ENCODE peak calls at places on chromosomes 6 and 20, in ten cellular contexts. Y is fibroblast of lung; O is mucosa of descending colon; T is RWPE2; C is H7; P is CD4-positive, alpha-beta memory T cell; V is mesendoderm; R is pancreas; B is thoracic aorta; K is IMR-90. U is an unnamed sample.

GRCh38 chr20:17841751-17842191 is 126.8 kb downstream of the SNX5 start:
- DNase-seq in T (no peak), C (no peak), B (no peak), P (no peak), O (no peak), Y (peak; percentile 72), R (no peak), V (no peak), K (peak; percentile 80), U (no peak)

GRCh38 chr6:87155920-87156600 is 695 bp downstream of the ZNF292 start:
- DNase-seq in Y (peak; percentile 59), T (peak; percentile 60), P (no peak), V (peak; percentile 88), B (no peak), R (peak; percentile 64), K (peak; percentile 46), C (peak; percentile 73), O (peak; percentile 67), U (peak; percentile 61)

GRCh38 chr20:10720550-10720949 is 46.8 kb upstream of the JAG1 start:
- DNase-seq in K (no peak), Y (no peak), O (no peak), R (no peak), V (no peak), P (no peak), B (no peak), T (no peak), C (no peak), U (no peak)

GRCh38 chr20:56788041-56788670 is 159.1 kb downstream of the TFAP2C start:
- DNase-seq in Y (peak; percentile 97), B (no peak), R (no peak), T (peak; percentile 97), C (no peak), O (no peak), K (peak; percentile 95), V (peak; percentile 66), P (no peak), U (peak; percentile 80)

GRCh38 chr6:149217466-149217888 is 100.0 kb upstream of the TAB2 start:
- DNase-seq in V (no peak), B (no peak), P (no peak), O (no peak), T (no peak), R (no peak), C (no peak), Y (no peak), K (no peak), U (no peak)

GRCh38 chr20:5674176-5674660 is 76.0 kb upstream of the SHLD1 start:
- DNase-seq in B (no peak), C (no peak), K (peak; percentile 47), O (no peak), T (no peak), V (no peak), P (no peak), R (no peak), Y (peak; percentile 44), U (no peak)

GRCh38 chr6:66772785-66773184 is 1065.8 kb upstream of the EYS start:
- DNase-seq in C (no peak), B (no peak), O (no peak), P (no peak), Y (peak; percentile 76), V (peak; percentile 67), T (no peak), K (no peak), R (no peak), U (no peak)

GRCh38 chr20:62430311-62430853 is 3.0 kb upstream of the RBBP8NL start:
- DNase-seq in Y (no peak), B (no peak), V (no peak), R (no peak), K (no peak), O (no peak), C (no peak), T (no peak), P (no peak), U (peak; percentile 99)

GRCh38 chr6:109896333-109896732 is 81.8 kb upstream of the GPR6 start:
- DNase-seq in V (peak; percentile 16), O (no peak), B (no peak), R (no peak), P (no peak), Y (peak; percentile 74), T (no peak), K (peak; percentile 5), C (no peak), U (no peak)

GRCh38 chr20:40728996-40729395 is 40.0 kb upstream of the MAFB start:
- DNase-seq in O (no peak), Y (no peak), P (no peak), K (no peak), T (no peak), V (no peak), C (no peak), R (no peak), B (no peak), U (no peak)

GRCh38 chr20:40727960-40728359 is 38.9 kb upstream of the MAFB start:
- DNase-seq in P (no peak), R (no peak), T (no peak), K (no peak), V (no peak), O (no peak), Y (no peak), B (no peak), C (no peak), U (no peak)

GRCh38 chr20:40724566-40724965 is 35.5 kb upstream of the MAFB start:
- DNase-seq in K (no peak), B (no peak), P (no peak), V (no peak), T (peak; percentile 78), C (no peak), Y (no peak), R (no peak), O (no peak), U (no peak)

DNA sequence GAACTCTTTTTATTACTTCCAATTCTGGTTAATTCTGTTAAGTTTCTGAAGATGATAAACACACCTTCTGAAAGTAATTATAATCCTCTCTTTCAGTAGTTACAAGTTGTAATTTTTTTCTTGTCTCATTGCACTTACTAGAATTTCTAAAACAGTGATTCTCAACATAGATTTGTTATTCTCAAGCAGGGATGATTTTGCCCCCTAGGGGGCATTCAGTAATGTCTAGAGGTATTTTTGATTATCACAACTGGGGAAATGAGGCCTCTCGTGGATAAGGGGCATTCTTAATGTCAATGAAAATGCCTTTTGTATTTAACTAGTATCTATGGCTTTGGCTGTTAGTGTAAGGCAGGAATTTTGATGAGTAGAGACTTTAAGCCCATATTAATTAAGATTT is 39.4 kb upstream of the MAFB start:
- DNase-seq in V (no peak), B (no peak), P (no peak), T (no peak), Y (no peak), K (no peak), O (no peak), R (no peak), C (no peak), U (no peak)
- H3K36me3 ChIP-seq in V (no peaks in the 10 kb centered on the region), B (no peaks in the 10 kb centered on the region), P (no peaks in the 10 kb centered on the region), T (no peaks in the 10 kb centered on the region), Y (no peaks in the 10 kb centered on the region), K (no peaks in the 10 kb centered on the region), O (no peaks in the 10 kb centered on the region), R (no peaks in the 10 kb centered on the region), C (no peaks in the 10 kb centered on the region), U (no peaks in the 10 kb centered on the region)

GRCh38 chr6:132812756-132813172 is 1.6 kb upstream of the RPS12 start:
- DNase-seq in Y (no peak), R (no peak), B (no peak), C (no peak), T (no peak), V (peak; percentile 50), P (no peak), K (peak; percentile 59), O (peak; percentile 31), U (no peak)

GRCh38 chr6:132813173-132813856 is 1.1 kb upstream of the RPS12 start:
- DNase-seq in C (no peak), P (peak; percentile 67), B (no peak), T (no peak), O (peak; percentile 55), K (no peak), R (peak; percentile 46), V (peak; percentile 63), Y (peak; percentile 40), U (peak; percentile 46)

GRCh38 chr6:132812255-132812732 is 2.1 kb upstream of the RPS12 start:
- DNase-seq in O (peak; percentile 15), C (no peak), V (no peak), B (no peak), R (no peak), K (peak; percentile 66), P (peak; percentile 28), T (no peak), Y (peak; percentile 50), U (no peak)

GRCh38 chr6:132816665-132817064 is 2.3 kb downstream of the RPS12 start:
- DNase-seq in P (no peak), V (no peak), T (no peak), K (no peak), O (no peak), R (no peak), Y (no peak), B (no peak), C (no peak), U (no peak)

GRCh38 chr6:132814716-132815570 is 574 bp downstream of the RPS12 start:
- DNase-seq in P (no peak), K (no peak), V (peak; percentile 34), O (no peak), Y (peak; percentile 4), B (no peak), C (no peak), T (no peak), R (no peak), U (no peak)
- H3K36me3 ChIP-seq in P (peaks cover 35% of the 10 kb centered on the region), K (peaks cover 37% of the 10 kb centered on the region), V (peaks cover 19% of the 10 kb centered on the region), O (no peaks in the 10 kb centered on the region), Y (peaks cover 11% of the 10 kb centered on the region), B (peaks cover 28% of the 10 kb centered on the region), C (peaks cover 31% of the 10 kb centered on the region), T (peaks cover 50% of the 10 kb centered on the region), R (peaks cover 41% of the 10 kb centered on the region), U (peaks cover 14% of the 10 kb centered on the region)

DNA sequence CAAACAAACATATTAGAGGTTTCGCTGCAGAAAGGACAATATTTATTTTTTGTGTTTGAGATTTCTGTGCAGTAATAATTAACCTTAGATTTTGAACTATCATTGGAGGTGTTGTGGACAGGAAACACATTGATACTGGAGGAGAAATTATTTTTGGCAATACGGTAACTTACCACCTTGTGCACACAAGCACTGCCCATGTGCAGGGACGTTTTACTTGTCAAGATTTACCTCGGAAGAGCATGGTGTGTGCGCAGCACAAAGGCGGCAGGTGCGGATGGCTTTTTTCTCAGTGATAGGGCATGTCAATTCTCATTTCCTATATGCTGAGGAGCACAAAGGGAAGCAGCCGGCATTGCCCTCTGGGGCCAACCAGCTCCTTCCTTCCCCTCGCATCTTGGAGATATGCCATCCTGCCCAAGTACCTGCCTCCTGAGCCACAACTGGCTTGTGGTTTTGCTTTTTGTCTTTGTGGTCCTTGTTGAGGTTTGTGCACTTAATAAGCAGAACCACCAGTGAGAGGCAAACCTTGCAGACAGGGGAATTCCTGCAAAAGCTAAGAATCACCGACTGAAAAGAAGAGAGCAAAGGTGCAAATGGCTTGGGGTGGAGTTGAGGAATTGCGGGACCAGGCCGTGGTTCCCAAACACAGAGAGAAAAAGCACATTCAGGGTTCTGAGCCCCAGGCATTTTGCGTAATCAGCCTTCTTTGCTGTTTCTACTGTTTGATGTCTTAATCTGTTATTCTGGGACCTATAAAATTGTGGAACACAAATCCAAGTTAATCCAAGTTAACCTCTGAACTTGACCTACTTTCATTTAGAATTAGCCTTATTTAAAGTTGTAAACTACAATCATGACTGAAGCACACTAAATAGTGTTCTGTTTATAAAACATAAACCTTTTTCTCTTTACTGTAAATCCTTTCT is 21.9 kb downstream of the SAMD5 start:
- DNase-seq in R (no peak), C (no peak), B (no peak), P (no peak), V (peak; percentile 13), O (peak; percentile 49), Y (peak; percentile 16), T (no peak), K (no peak), U (peak; percentile 15)
- H3K36me3 ChIP-seq in R (no peaks in the 10 kb centered on the region), C (no peaks in the 10 kb centered on the region), B (no peaks in the 10 kb centered on the region), P (no peaks in the 10 kb centered on the region), V (no peaks in the 10 kb centered on the region), O (no peaks in the 10 kb centered on the region), Y (no peaks in the 10 kb centered on the region), T (no peaks in the 10 kb centered on the region), K (no peaks in the 10 kb centered on the region), U (no peaks in the 10 kb centered on the region)

GRCh38 chr6:157172088-157172768 is 151.1 kb downstream of the TMEM242 start:
- DNase-seq in P (no peak), O (no peak), T (no peak), C (no peak), R (no peak), B (no peak), K (no peak), Y (no peak), V (no peak), U (no peak)
- H3K36me3 ChIP-seq in P (peaks cover 4% of the 10 kb centered on the region), O (no peaks in the 10 kb centered on the region), T (peaks cover 18% of the 10 kb centered on the region), C (peaks cover 1% of the 10 kb centered on the region), R (no peaks in the 10 kb centered on the region), B (no peaks in the 10 kb centered on the region), K (peaks cover 20% of the 10 kb centered on the region), Y (peaks cover 3% of the 10 kb centered on the region), V (no peaks in the 10 kb centered on the region), U (no peaks in the 10 kb centered on the region)